ENCODE peak calls at places on chromosome 16, in six cellular contexts. P, N, E, K, F and Q are unnamed samples.

GRCh38 chr16:85673529-85674417 is 15.0 kb downstream of the GINS2 start:
- DNase-seq in F (no peak), P (peak; percentile 79), K (no peak), N (peak; percentile 10), E (peak; percentile 89), Q (peak; percentile 10)

GRCh38 chr16:1979271-1980025 is 1.8 kb downstream of the NOXO1 start:
- DNase-seq in P (no peak), F (no peak), N (no peak), K (no peak), E (peak; percentile 93), Q (no peak)

GRCh38 chr16:1745181-1745899 is 26.0 kb downstream of the NME3 start:
- DNase-seq in E (no peak), P (no peak), K (no peak), N (peak; percentile 22), F (no peak), Q (no peak)

GRCh38 chr16:64475627-64476351 is 646.1 kb downstream of the CDH11 start:
- DNase-seq in P (no peak), N (no peak), E (no peak), K (no peak), F (no peak), Q (no peak)

GRCh38 chr16:55471448-55472097 is 7.4 kb upstream of the MMP2 start:
- DNase-seq in P (no peak), E (no peak), F (no peak), N (peak; percentile 69), K (no peak), Q (no peak)

GRCh38 chr16:78002915-78003538 is 19.3 kb upstream of the CLEC3A start:
- DNase-seq in K (peak; percentile 83), N (peak; percentile 85), P (peak; percentile 86), F (peak; percentile 84), E (peak; percentile 73), Q (peak; percentile 76)

GRCh38 chr16:77918792-77919707 is 103.3 kb upstream of the CLEC3A start:
- DNase-seq in K (peak; percentile 27), F (no peak), E (no peak), N (no peak), P (no peak), Q (no peak)

GRCh38 chr16:86508947-86509758 is 1.2 kb upstream of the FOXF1 start:
- DNase-seq in P (peak; percentile 67), N (peak; percentile 36), F (peak; percentile 33), E (no peak), K (peak; percentile 69), Q (no peak)

GRCh38 chr16:53529529-53529928 is 26.5 kb upstream of the AKTIP start:
- DNase-seq in F (no peak), P (no peak), E (no peak), N (no peak), K (no peak), Q (no peak)

GRCh38 chr16:17304124-17304813 is 166.5 kb downstream of the XYLT1 start:
- DNase-seq in K (no peak), E (peak; percentile 70), N (no peak), F (no peak), P (no peak), Q (peak; percentile 76)

GRCh38 chr16:73022534-73022933 is 25.4 kb downstream of the ZFHX3 start:
- DNase-seq in K (no peak), E (no peak), P (no peak), N (no peak), F (no peak), Q (no peak)

GRCh38 chr16:14485131-14485551 is 144.9 kb downstream of the PARN start:
- DNase-seq in E (no peak), K (no peak), P (no peak), F (no peak), N (no peak), Q (no peak)

GRCh38 chr16:4371481-4372314 is at the start of gene VASN:
- DNase-seq in P (peak; percentile 91), F (peak; percentile 85), K (peak; percentile 97), E (peak; percentile 88), N (no peak), Q (peak; percentile 72)

GRCh38 chr16:14013571-14014283 is 57.4 kb upstream of the MRTFB start:
- DNase-seq in F (peak; percentile 60), K (peak; percentile 25), N (peak; percentile 96), E (no peak), P (no peak), Q (no peak)

GRCh38 chr16:28090646-28091377 is 27.3 kb upstream of the GSG1L start:
- DNase-seq in P (no peak), E (no peak), F (no peak), N (no peak), K (no peak), Q (no peak)

GRCh38 chr16:75108792-75109731 is 7.5 kb downstream of the LDHD start:
- DNase-seq in N (peak; percentile 79), E (peak; percentile 94), F (peak; percentile 89), K (no peak), P (peak; percentile 92), Q (peak; percentile 95)

GRCh38 chr16:28587386-28587785 is 9.5 kb downstream of the SULT1A2 start:
- DNase-seq in K (no peak), F (no peak), N (no peak), E (no peak), P (no peak), Q (no peak)

GRCh38 chr16:381788-382717 is at the start of gene PGAP6:
- DNase-seq in E (peak; percentile 79), P (peak; percentile 83), K (peak; percentile 60), F (peak; percentile 54), N (no peak), Q (no peak)

GRCh38 chr16:76309639-76310335 is 32.6 kb downstream of the CNTNAP4 start:
- DNase-seq in K (no peak), N (no peak), F (no peak), P (no peak), E (no peak), Q (no peak)

GRCh38 chr16:74608381-74608780 is 1.5 kb upstream of the GLG1 start:
- DNase-seq in K (no peak), N (no peak), P (no peak), E (no peak), F (no peak), Q (no peak)

GRCh38 chr16:70342016-70342415 is 4.7 kb upstream of the DDX19A start:
- DNase-seq in K (no peak), E (no peak), P (no peak), F (no peak), N (no peak), Q (no peak)

GRCh38 chr16:27828671-27829070 is 234.8 kb downstream of the GSG1L start:
- DNase-seq in E (no peak), F (no peak), N (no peak), P (no peak), K (no peak), Q (no peak)

GRCh38 chr16:81485824-81486554 is 41.4 kb downstream of the CMIP start:
- DNase-seq in N (no peak), F (no peak), E (no peak), K (no peak), P (no peak), Q (no peak)

GRCh38 chr16:27402964-27403600 is 1.1 kb downstream of the IL21R start:
- DNase-seq in K (no peak), E (no peak), F (no peak), P (no peak), N (no peak), Q (no peak)

GRCh38 chr16:72793017-72793416 is 254.9 kb downstream of the ZFHX3 start:
- DNase-seq in N (no peak), F (no peak), P (no peak), E (no peak), K (no peak), Q (no peak)